ENCODE peak calls at places on chromosomes 12 and 14, in seven cellular contexts. Q, R, G, A, E, L and T are unnamed samples.

GRCh38 chr12:96635844-96636243 is 146.5 kb downstream of the CFAP54 start:
- DNase-seq in Q (no peak), R (no peak), G (no peak), A (no peak), E (no peak), L (no peak), T (no peak)

GRCh38 chr12:132831771-132832170 is 3.1 kb upstream of the GOLGA3 start:
- DNase-seq in Q (no peak), R (no peak), G (no peak), A (no peak), E (no peak), L (no peak), T (no peak)

GRCh38 chr12:113276306-113276705 is 55.0 kb downstream of the TPCN1 start:
- DNase-seq in Q (no peak), R (no peak), G (no peak), A (no peak), E (no peak), L (no peak), T (no peak)

GRCh38 chr14:52948836-52949235 is 2.0 kb downstream of the FERMT2 start:
- DNase-seq in Q (no peak), R (no peak), G (no peak), A (peak; percentile 25), E (no peak), L (no peak), T (no peak)

GRCh38 chr12:6092784-6093722 is 31.4 kb downstream of the VWF start:
- DNase-seq in Q (no peak), R (peak; percentile 97), G (peak; percentile 59), A (no peak), E (no peak), L (no peak), T (peak; percentile 78)

GRCh38 chr14:34228663-34229001 is 233.4 kb downstream of the SPTSSA start:
- DNase-seq in Q (no peak), R (no peak), G (no peak), A (no peak), E (no peak), L (no peak), T (no peak)

GRCh38 chr12:28568083-28568482 is 377.8 kb downstream of the CCDC91 start:
- DNase-seq in Q (no peak), R (no peak), G (peak; percentile 33), A (no peak), E (no peak), L (no peak), T (no peak)

GRCh38 chr14:50677527-50678063 is 9.5 kb upstream of the SAV1 start:
- DNase-seq in Q (no peak), R (peak; percentile 92), G (no peak), A (no peak), E (no peak), L (no peak), T (no peak)

GRCh38 chr12:39103552-39104165 is 198.3 kb upstream of the CPNE8 start:
- DNase-seq in Q (peak; percentile 35), R (peak; percentile 52), G (no peak), A (peak; percentile 85), E (no peak), L (no peak), T (no peak)

GRCh38 chr14:92340938-92341337 is 18.0 kb downstream of the SLC24A4 start:
- DNase-seq in Q (no peak), R (no peak), G (no peak), A (no peak), E (no peak), L (no peak), T (no peak)

GRCh38 chr14:91867316-91867988 is at the start of gene TC2N:
- DNase-seq in Q (no peak), R (no peak), G (no peak), A (no peak), E (no peak), L (peak; percentile 38), T (no peak)

GRCh38 chr14:33406766-33407165 is 468.1 kb downstream of the NPAS3 start:
- DNase-seq in Q (no peak), R (no peak), G (no peak), A (peak; percentile 11), E (no peak), L (no peak), T (no peak)

GRCh38 chr14:60300019-60300418 is 51.0 kb downstream of the PPM1A start:
- DNase-seq in Q (peak; percentile 7), R (no peak), G (no peak), A (no peak), E (no peak), L (no peak), T (no peak)

GRCh38 chr12:68290126-68290525 is 36.7 kb upstream of the IL22 start:
- DNase-seq in Q (no peak), R (peak; percentile 71), G (no peak), A (no peak), E (no peak), L (no peak), T (no peak)

GRCh38 chr14:55607386-55607785 is 27.4 kb downstream of the KTN1 start:
- DNase-seq in Q (no peak), R (no peak), G (no peak), A (no peak), E (no peak), L (no peak), T (peak; percentile 20)

GRCh38 chr12:50788562-50788961 is 24.7 kb downstream of the ATF1 start:
- DNase-seq in Q (no peak), R (peak; percentile 37), G (no peak), A (no peak), E (no peak), L (no peak), T (no peak)

GRCh38 chr14:73422515-73422914 is 35.8 kb downstream of the NUMB start:
- DNase-seq in Q (no peak), R (no peak), G (no peak), A (no peak), E (no peak), L (no peak), T (peak; percentile 39)

GRCh38 chr12:132243596-132244289 is 85.6 kb downstream of the GALNT9 start:
- DNase-seq in Q (no peak), R (no peak), G (no peak), A (peak; percentile 64), E (no peak), L (no peak), T (no peak)

GRCh38 chr12:101243616-101244015 is 33.6 kb upstream of the SLC5A8 start:
- DNase-seq in Q (no peak), R (no peak), G (no peak), A (no peak), E (no peak), L (no peak), T (no peak)

GRCh38 chr14:96965885-96966595 is 168.9 kb downstream of the VRK1 start:
- DNase-seq in Q (no peak), R (no peak), G (no peak), A (peak; percentile 23), E (no peak), L (no peak), T (no peak)

GRCh38 chr12:112852127-112852526 is 54.6 kb upstream of the OAS1 start:
- DNase-seq in Q (no peak), R (no peak), G (no peak), A (no peak), E (no peak), L (no peak), T (no peak)

GRCh38 chr14:61147369-61147897 is 133.7 kb downstream of the TMEM30B start:
- DNase-seq in Q (no peak), R (no peak), G (no peak), A (no peak), E (no peak), L (no peak), T (no peak)

DNA sequence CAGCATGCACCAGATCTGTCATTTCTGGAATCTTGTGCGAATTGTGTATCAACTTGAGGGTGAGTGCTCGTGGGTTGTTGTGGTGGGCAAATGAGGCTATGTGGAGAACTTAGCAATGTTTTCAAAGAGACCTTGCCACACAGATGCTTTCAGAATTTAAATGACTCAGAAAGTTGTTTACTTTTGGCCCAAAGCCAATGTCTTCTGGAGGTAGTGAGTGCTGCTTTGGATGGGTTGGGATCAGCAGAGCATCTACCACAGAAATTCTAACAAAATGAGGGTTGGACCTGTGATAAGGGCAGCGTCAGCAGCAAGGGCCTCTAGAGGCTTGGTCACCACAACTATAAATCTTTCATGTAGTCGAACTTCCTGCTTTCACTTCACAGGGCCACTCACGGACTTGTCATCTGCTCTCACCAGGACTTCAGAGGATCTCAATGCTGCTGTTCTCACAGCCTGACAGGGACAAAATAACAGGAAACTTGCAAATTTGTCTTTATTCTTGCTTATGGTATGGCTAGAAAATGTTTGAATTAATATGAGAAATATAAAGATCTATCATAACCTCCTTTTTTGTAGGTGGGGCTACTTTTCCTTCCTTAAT is 111.4 kb downstream of the DACT1 start:
- DNase-seq in Q (peak; percentile 25), R (no peak), G (no peak), A (no peak), E (no peak), L (no peak), T (no peak)
- H3K4me1 ChIP-seq in Q (peaks cover 14% of the 10 kb centered on the region), R (peaks cover 20% of the 10 kb centered on the region), G (peaks cover 4% of the 10 kb centered on the region), A (peaks cover 17% of the 10 kb centered on the region), E (peaks cover 35% of the 10 kb centered on the region), L (peaks cover 6% of the 10 kb centered on the region), T (peaks cover 5% of the 10 kb centered on the region)

DNA sequence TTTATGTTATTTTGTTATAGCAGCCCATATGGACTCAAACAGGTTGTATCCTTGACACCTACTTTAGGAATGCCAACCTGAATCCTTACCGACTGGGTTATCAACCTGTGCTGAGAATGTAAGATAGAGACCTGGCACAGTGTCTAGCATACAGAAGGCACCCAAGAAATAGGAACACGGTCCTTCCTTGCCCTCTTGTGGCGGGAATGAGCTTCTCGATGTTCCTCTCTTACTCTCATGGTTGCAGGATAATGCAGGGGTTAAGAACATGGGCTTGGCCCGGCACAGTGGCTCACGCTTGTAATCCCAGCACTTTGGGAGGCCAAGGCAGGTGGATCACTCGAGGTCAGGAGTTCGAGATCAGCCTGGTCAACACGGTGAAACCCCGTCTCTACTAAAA is 6.5 kb downstream of the C12orf43 start:
- DNase-seq in Q (no peak), R (no peak), G (no peak), A (peak; percentile 71), E (peak; percentile 62), L (no peak), T (peak; percentile 76)
- TF ChIP-seq CTCF in Q (peak; percentile 15), R (peak; percentile 71), G (no peak), A (peak; percentile 61), E (peak; percentile 38), L (no peak), T (peak; percentile 78)

GRCh38 chr14:102897299-102898027 is 25.0 kb upstream of the AMN start:
- DNase-seq in Q (no peak), R (no peak), G (no peak), A (no peak), E (no peak), L (no peak), T (no peak)

GRCh38 chr14:102900631-102901571 is 21.6 kb upstream of the AMN start:
- DNase-seq in Q (no peak), R (no peak), G (no peak), A (no peak), E (no peak), L (peak; percentile 70), T (no peak)

GRCh38 chr14:102899516-102899900 is 23.0 kb upstream of the AMN start:
- DNase-seq in Q (no peak), R (no peak), G (no peak), A (no peak), E (no peak), L (no peak), T (no peak)

GRCh38 chr14:102898776-102899515 is 23.5 kb upstream of the AMN start:
- DNase-seq in Q (no peak), R (no peak), G (no peak), A (no peak), E (no peak), L (peak; percentile 76), T (no peak)

GRCh38 chr14:102898298-102898697 is 24.2 kb upstream of the AMN start:
- DNase-seq in Q (no peak), R (no peak), G (no peak), A (no peak), E (no peak), L (no peak), T (no peak)
- H3K4me3 ChIP-seq in Q (no peak overlapping the region), R (no peak overlapping the region), G (no peak overlapping the region), A (no peak overlapping the region), E (no peak overlapping the region), L (no peak overlapping the region), T (no peak overlapping the region)

GRCh38 chr14:22508150-22508457 is 80.9 kb downstream of the DAD1 start:
- DNase-seq in Q (no peak), R (no peak), G (no peak), A (no peak), E (no peak), L (no peak), T (no peak)
- H3K4me1 ChIP-seq in Q (no peaks in the 10 kb centered on the region), R (no peaks in the 10 kb centered on the region), G (peaks cover 8% of the 10 kb centered on the region), A (peaks cover 28% of the 10 kb centered on the region), E (no peaks in the 10 kb centered on the region), L (peaks cover 11% of the 10 kb centered on the region), T (peaks cover 18% of the 10 kb centered on the region)